ENCODE peak calls at places on chromosomes 7 and 10, in nine cellular contexts. Z is fibroblast of mammary gland; C is astrocyte of the hippocampus; P is CD8-positive, alpha-beta T cell; Q is mucosa of descending colon; I is stimulated activated naive CD8-positive, alpha-beta T cell treated with anti-CD3 and anti-CD28 coated beads, Interleukin-15, Interleukin-2, amounts not matched to agents 100 U/mL and 50 U/mL, for 24 hours; U is NCI-H69; B is neural crest cell; R is CD4-positive, alpha-beta T cell. V is an unnamed sample.

GRCh38 chr10:48458662-48459048 is 146.2 kb downstream of the ARHGAP22 start:
- DNase-seq in Z (no peak), C (no peak), P (no peak), Q (peak; percentile 18), I (no peak), U (no peak), B (no peak), R (no peak), V (no peak)

GRCh38 chr10:42482411-42482810 is 156.0 kb downstream of the ZNF33B start:
- DNase-seq in Z (peak; percentile 0), C (no peak), P (no peak), Q (no peak), I (no peak), U (no peak), B (no peak), R (no peak), V (no peak)

GRCh38 chr10:613661-614340 is 75.7 kb downstream of the DIP2C start:
- DNase-seq in Z (no peak), C (no peak), P (no peak), Q (peak; percentile 45), I (no peak), U (no peak), B (no peak), R (no peak), V (no peak)

GRCh38 chr10:24331457-24331856 is 122.5 kb downstream of the KIAA1217 start:
- DNase-seq in Z (peak; percentile 72), C (peak; percentile 83), P (no peak), Q (no peak), I (no peak), U (no peak), B (no peak), R (no peak), V (no peak)

GRCh38 chr7:124085168-124085567 is 52.3 kb upstream of the TMEM229A start:
- DNase-seq in Z (no peak), C (peak; percentile 48), P (no peak), Q (peak; percentile 43), I (no peak), U (peak; percentile 80), B (no peak), R (no peak), V (no peak)

GRCh38 chr7:11540271-11540761 is 291.7 kb downstream of the THSD7A start:
- DNase-seq in Z (peak; percentile 93), C (peak; percentile 5), P (no peak), Q (no peak), I (no peak), U (peak; percentile 79), B (no peak), R (no peak), V (no peak)

GRCh38 chr10:49056356-49056755 is 59.0 kb downstream of the VSTM4 start:
- DNase-seq in Z (no peak), C (no peak), P (no peak), Q (no peak), I (no peak), U (peak; percentile 27), B (no peak), R (no peak), V (no peak)

GRCh38 chr7:54880326-54880989 is 121.4 kb upstream of the SEC61G start:
- DNase-seq in Z (no peak), C (no peak), P (no peak), Q (peak; percentile 61), I (no peak), U (no peak), B (no peak), R (no peak), V (no peak)

GRCh38 chr10:126088144-126088543 is 191.8 kb downstream of the FANK1 start:
- DNase-seq in Z (peak; percentile 82), C (no peak), P (no peak), Q (no peak), I (no peak), U (peak; percentile 26), B (no peak), R (no peak), V (no peak)

GRCh38 chr7:28083159-28083997 is 97.2 kb downstream of the JAZF1 start:
- DNase-seq in Z (peak; percentile 82), C (no peak), P (no peak), Q (no peak), I (no peak), U (no peak), B (no peak), R (no peak), V (no peak)

GRCh38 chr7:42931447-42931833 is 534 bp downstream of the PSMA2 start:
- DNase-seq in Z (no peak), C (no peak), P (no peak), Q (no peak), I (peak; percentile 13), U (no peak), B (no peak), R (no peak), V (no peak)

GRCh38 chr7:77409739-77410545 is 6.2 kb downstream of the GSAP start:
- DNase-seq in Z (peak; percentile 93), C (peak; percentile 14), P (no peak), Q (no peak), I (no peak), U (no peak), B (no peak), R (no peak), V (no peak)

GRCh38 chr7:14714161-14714728 is 188.3 kb downstream of the DGKB start:
- DNase-seq in Z (no peak), C (no peak), P (no peak), Q (no peak), I (no peak), U (no peak), B (no peak), R (no peak), V (no peak)

GRCh38 chr7:104341545-104341944 is 13.1 kb downstream of the LHFPL3 start:
- DNase-seq in Z (peak; percentile 4), C (peak; percentile 13), P (no peak), Q (no peak), I (no peak), U (peak; percentile 48), B (no peak), R (no peak), V (no peak)

GRCh38 chr7:83514977-83515376 is 134.0 kb downstream of the SEMA3E start:
- DNase-seq in Z (no peak), C (no peak), P (no peak), Q (no peak), I (no peak), U (peak; percentile 40), B (no peak), R (no peak), V (no peak)

GRCh38 chr7:137086896-137087295 is 218.4 kb downstream of the CHRM2 start:
- DNase-seq in Z (no peak), C (no peak), P (no peak), Q (no peak), I (no peak), U (no peak), B (no peak), R (no peak), V (no peak)

GRCh38 chr10:50375051-50375452 is 123.7 kb upstream of the ASAH2 start:
- DNase-seq in Z (no peak), C (no peak), P (no peak), Q (no peak), I (no peak), U (no peak), B (no peak), R (no peak), V (no peak)

GRCh38 chr10:17479015-17479615 is 24.7 kb upstream of the ST8SIA6 start:
- DNase-seq in Z (no peak), C (no peak), P (no peak), Q (no peak), I (no peak), U (no peak), B (no peak), R (no peak), V (no peak)

GRCh38 chr10:114174462-114175190 is 623 bp upstream of the CCDC186 start:
- DNase-seq in Z (peak; percentile 79), C (no peak), P (no peak), Q (no peak), I (no peak), U (peak; percentile 73), B (no peak), R (no peak), V (peak; percentile 85)

GRCh38 chr7:142745091-142745635 is 4.1 kb upstream of the PRSS1 start:
- DNase-seq in Z (peak; percentile 60), C (no peak), P (no peak), Q (no peak), I (no peak), U (no peak), B (no peak), R (no peak), V (no peak)

GRCh38 chr7:91784469-91784868 is 96.0 kb downstream of the MTERF1 start:
- DNase-seq in Z (peak; percentile 79), C (peak; percentile 66), P (no peak), Q (no peak), I (no peak), U (peak; percentile 61), B (no peak), R (no peak), V (no peak)

GRCh38 chr10:95375418-95375817 is 84.6 kb upstream of the PDLIM1 start:
- DNase-seq in Z (no peak), C (no peak), P (no peak), Q (no peak), I (no peak), U (no peak), B (no peak), R (no peak), V (no peak)

GRCh38 chr7:438361-438760 is 81.3 kb downstream of the PDGFA start:
- DNase-seq in Z (no peak), C (no peak), P (no peak), Q (no peak), I (no peak), U (no peak), B (no peak), R (no peak), V (no peak)

GRCh38 chr10:26640391-26640790 is 57.1 kb upstream of the PDSS1 start:
- DNase-seq in Z (no peak), C (no peak), P (no peak), Q (no peak), I (no peak), U (no peak), B (no peak), R (no peak), V (no peak)